ENCODE peak calls at places on chromosomes 4 and X, in four cellular contexts. Q is NB4, D is astrocyte of the cerebellum, G is H7. Y is an unnamed sample.

GRCh38 chr4:6372649-6373525 is 99.5 kb downstream of the PPP2R2C start:
- DNase-seq in D (no peak), G (peak), Q (peak), Y (peak)

GRCh38 chr4:124529131-124529530 is 183.4 kb downstream of the ANKRD50 start:
- DNase-seq in G (no peak), Q (no peak), D (no peak), Y (peak)

GRCh38 chr4:15575951-15576350 is 79.2 kb downstream of the FBXL5 start:
- DNase-seq in G (no peak), D (no peak), Q (no peak), Y (no peak)

GRCh38 chr4:112379306-112379705 is 82.1 kb downstream of the ALPK1 start:
- DNase-seq in D (no peak), G (peak), Q (no peak), Y (no peak)

GRCh38 chr4:154472870-154473269 is 18.7 kb downstream of the DCHS2 start:
- DNase-seq in D (no peak), Q (no peak), G (no peak), Y (no peak)

GRCh38 chr4:23567338-23567737 is 322.5 kb downstream of the PPARGC1A start:
- DNase-seq in G (no peak), D (no peak), Q (no peak), Y (no peak)

GRCh38 chr4:145734051-145734450 is 54.1 kb downstream of the C4orf51 start:
- DNase-seq in D (no peak), Q (no peak), G (no peak), Y (no peak)

GRCh38 chr4:3294401-3295241 is 1.8 kb downstream of the RGS12 start:
- DNase-seq in G (no peak), Q (no peak), D (no peak), Y (no peak)

GRCh38 chr4:150329338-150329737 is 251.1 kb downstream of the DCLK2 start:
- DNase-seq in D (no peak), G (no peak), Q (no peak), Y (no peak)

GRCh38 chr4:154491731-154492249 is at the start of gene DCHS2:
- DNase-seq in Q (no peak), D (no peak), G (peak), Y (no peak)

GRCh38 chr4:182105416-182105815 is 137.8 kb upstream of the TENM3 start:
- DNase-seq in G (no peak), Q (no peak), D (no peak), Y (no peak)

GRCh38 chr4:153274967-153275366 is 69.5 kb upstream of the MND1 start:
- DNase-seq in Q (no peak), D (no peak), G (no peak), Y (no peak)

GRCh38 chr4:54625391-54625790 is 32.4 kb upstream of the KIT start:
- DNase-seq in G (no peak), D (peak), Q (no peak), Y (peak)

GRCh38 chrX:54978448-54978847 is 15.5 kb downstream of the PFKFB1 start:
- DNase-seq in Q (no peak), D (no peak), G (no peak), Y (no peak)

GRCh38 chrX:10509397-10509796 is 111.0 kb downstream of the MID1 start:
- DNase-seq in D (no peak), G (peak), Q (peak), Y (no peak)

GRCh38 chrX:133482345-133483041 is 67.2 kb upstream of the GPC4 start:
- DNase-seq in Q (no peak), G (no peak), D (no peak), Y (peak)

GRCh38 chrX:36116222-36116621 is 196.7 kb downstream of the CFAP47 start:
- DNase-seq in G (no peak), D (no peak), Q (no peak), Y (no peak)

GRCh38 chr4:182504440-182504839 is 261.2 kb downstream of the TENM3 start:
- DNase-seq in D (peak), G (no peak), Q (no peak), Y (no peak)

GRCh38 chr4:676871-677235 is 2.5 kb downstream of the MYL5 start:
- DNase-seq in Q (no peak), D (no peak), G (no peak), Y (no peak)

GRCh38 chr4:147052361-147052760 is 106.7 kb upstream of the TTC29 start:
- DNase-seq in G (no peak), Q (no peak), D (no peak), Y (no peak)

GRCh38 chr4:7557447-7557846 is 122.7 kb upstream of the PSAPL1 start:
- DNase-seq in G (no peak), Q (no peak), D (peak), Y (peak)

GRCh38 chrX:19912-20571 is 261.1 kb upstream of the PLCXD1 start:
- DNase-seq in D (no peak), Q (peak), G (no peak), Y (peak)

GRCh38 chr4:54439831-54440243 is 210.7 kb downstream of the PDGFRA start:
- DNase-seq in G (peak), Q (peak), D (no peak), Y (peak)

GRCh38 chr4:78056265-78057129 is 626 bp upstream of the FRAS1 start:
- DNase-seq in D (peak), Q (peak), G (peak), Y (peak)

GRCh38 chrX:39516399-39516798 is 581.4 kb downstream of the BCOR start:
- DNase-seq in Q (no peak), D (no peak), G (peak), Y (no peak)

GRCh38 chrX:151724563-151725337 is 8.9 kb downstream of the FATE1 start:
- DNase-seq in G (no peak), Q (peak), D (no peak), Y (no peak)

GRCh38 chr4:123114915-123115756 is 192.7 kb upstream of the NUDT6 start:
- DNase-seq in Q (no peak), G (peak), D (no peak), Y (no peak)

GRCh38 chrX:151754042-151754419 is 19.5 kb downstream of the CNGA2 start:
- DNase-seq in Q (no peak), D (peak), G (no peak), Y (peak)

GRCh38 chrX:129877401-129877800 is 28.6 kb upstream of the UTP14A start:
- DNase-seq in G (no peak), Q (peak), D (peak), Y (no peak)

GRCh38 chr4:121696140-121696640 is 590 bp downstream of the ANXA5 start:
- DNase-seq in G (no peak), D (peak), Q (peak), Y (peak)

GRCh38 chrX:63761639-63762038 is 23.4 kb downstream of the ARHGEF9 start:
- DNase-seq in Q (no peak), G (no peak), D (no peak), Y (no peak)

GRCh38 chrX:48683411-48683982 is at the start of gene WAS:
- DNase-seq in D (no peak), Q (peak), G (peak), Y (no peak)

GRCh38 chr4:182643801-182644311 is 273.3 kb downstream of the DCTD start:
- DNase-seq in D (peak), G (no peak), Q (no peak), Y (peak)

GRCh38 chrX:103540145-103540544 is 20.9 kb upstream of the RAB40A start:
- DNase-seq in D (no peak), G (no peak), Q (no peak), Y (peak)

GRCh38 chr4:148447672-148448071 is 5.5 kb upstream of the NR3C2 start:
- DNase-seq in D (no peak), G (peak), Q (peak), Y (no peak)

DNA sequence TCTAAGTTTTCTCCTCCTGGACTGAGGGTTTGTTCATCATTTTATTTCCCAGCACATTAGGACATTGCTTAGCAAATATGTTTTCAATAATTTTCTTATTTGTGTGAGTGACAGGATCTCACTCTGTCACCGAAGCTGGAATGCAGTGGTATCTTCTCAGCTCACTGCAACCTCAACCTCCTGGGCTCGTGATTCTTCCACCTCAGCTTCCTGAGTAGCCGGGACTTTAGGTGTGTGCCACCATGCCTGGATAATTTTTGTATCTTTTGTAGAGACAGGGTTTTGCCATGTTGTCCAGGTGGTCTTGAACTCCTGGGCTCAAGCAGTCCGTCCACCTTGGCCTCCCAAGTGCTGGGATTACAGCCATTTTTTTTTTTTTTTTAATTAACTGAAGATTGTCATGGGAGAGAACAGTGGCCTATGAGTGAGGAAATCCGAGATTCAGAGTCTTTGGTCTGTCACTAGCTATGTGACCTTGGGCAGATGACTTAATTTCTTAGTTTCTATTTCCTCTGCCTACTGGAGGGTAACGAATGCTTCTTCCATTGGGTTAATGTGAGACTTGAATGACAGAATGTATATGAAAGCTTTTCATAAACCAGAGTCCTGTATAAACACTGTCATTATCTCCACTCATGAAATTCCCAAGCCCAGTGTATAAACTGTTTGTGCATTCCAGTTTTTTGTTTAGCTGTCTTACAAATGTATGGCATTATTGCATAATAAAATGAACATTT is 23.9 kb downstream of the MOB1B start:
- DNase-seq in G (no peak), D (no peak), Q (no peak), Y (no peak)
- H3K4me3 ChIP-seq in G (no peak), D (no peak), Q (no peak), Y (no peak)

GRCh38 chr4:1806596-1807257 is 13.6 kb downstream of the FGFR3 start:
- DNase-seq in D (no peak), G (no peak), Q (no peak), Y (no peak)

GRCh38 chr4:1804638-1805492 is 11.8 kb downstream of the FGFR3 start:
- DNase-seq in Q (no peak), G (no peak), D (no peak), Y (no peak)

GRCh38 chr4:1807258-1807777 is 14.2 kb downstream of the FGFR3 start:
- DNase-seq in G (no peak), Q (no peak), D (no peak), Y (no peak)

GRCh38 chr4:1806223-1806564 is 13.1 kb downstream of the FGFR3 start:
- DNase-seq in G (no peak), Q (no peak), D (no peak), Y (no peak)

GRCh38 chr4:1805493-1806222 is 12.6 kb downstream of the FGFR3 start:
- DNase-seq in G (no peak), D (no peak), Q (no peak), Y (no peak)
- H3K4me3 ChIP-seq in G (no peak), D (no peak), Q (no peak), Y (no peak)

GRCh38 chr4:5033266-5033945 is 14.1 kb upstream of the CYTL1 start:
- DNase-seq in G (no peak), Q (peak), D (no peak), Y (peak)
- H3K4me3 ChIP-seq in G (no peak), Q (peak), D (no peak), Y (no peak)

GRCh38 chrX:137549846-137550534 is 15.9 kb upstream of the ZIC3 start:
- DNase-seq in D (no peak), G (peak), Q (no peak), Y (no peak)
- H3K4me3 ChIP-seq in D (peak), G (peak), Q (no peak), Y (no peak)

GRCh38 chr4:169270810-169271691 is at the start of gene SH3RF1:
- DNase-seq in Q (peak), G (peak), D (no peak), Y (peak)
- H3K4me3 ChIP-seq in Q (peak), G (peak), D (peak), Y (peak)

GRCh38 chr4:139654516-139654915 is 11.1 kb upstream of the MGST2 start:
- DNase-seq in Q (no peak), D (no peak), G (no peak), Y (no peak)

GRCh38 chr4:139658185-139658584 is 7.4 kb upstream of the MGST2 start:
- DNase-seq in D (no peak), G (peak), Q (no peak), Y (no peak)

GRCh38 chr4:139655116-139655515 is 10.5 kb upstream of the MGST2 start:
- DNase-seq in Q (peak), G (no peak), D (no peak), Y (peak)

GRCh38 chr4:139658983-139659382 is 6.6 kb upstream of the MGST2 start:
- DNase-seq in Q (no peak), G (no peak), D (no peak), Y (no peak)

DNA sequence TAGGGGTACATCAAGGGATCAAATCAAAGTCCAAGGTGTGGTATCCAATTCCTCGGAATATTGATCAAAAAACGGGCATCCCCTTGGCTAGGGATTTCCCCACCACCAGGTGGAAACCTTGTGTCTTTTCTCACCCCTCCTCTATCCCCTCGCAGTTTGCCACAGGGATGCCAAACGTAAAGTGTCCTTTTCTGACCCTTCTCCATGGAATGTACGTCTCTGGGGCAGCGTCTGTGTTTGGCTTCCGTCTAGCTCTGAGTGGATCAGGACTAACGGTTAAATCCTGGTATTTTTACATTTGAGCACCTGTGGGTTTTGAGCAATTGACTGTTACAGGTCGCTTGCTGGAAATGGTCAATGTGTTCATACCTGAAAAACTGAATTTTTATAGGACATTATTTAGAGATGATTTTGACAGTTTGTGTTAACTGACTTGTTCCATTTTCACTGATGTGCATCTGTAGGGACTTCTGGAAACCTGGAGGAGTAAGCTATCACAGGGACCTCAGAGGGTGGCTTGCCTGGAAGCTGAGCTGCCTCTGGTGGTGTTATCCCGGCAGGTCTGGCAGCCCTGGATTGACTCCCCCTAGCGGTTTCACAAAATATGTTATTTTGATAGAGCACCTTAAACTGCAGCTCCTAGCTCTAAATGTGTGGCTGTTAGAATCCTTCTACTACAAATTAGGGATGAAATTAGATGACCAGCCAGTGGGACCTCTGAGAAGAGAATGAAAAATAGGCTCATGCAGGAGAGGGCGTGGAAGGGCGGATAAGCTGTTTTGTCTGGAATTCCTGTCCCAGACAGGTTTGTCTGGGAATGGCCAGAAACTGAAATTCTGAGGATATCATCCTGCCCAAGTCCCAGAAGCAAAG is 8.8 kb upstream of the MGST2 start:
- DNase-seq in D (no peak), Q (peak), G (peak), Y (peak)
- H3K4me3 ChIP-seq in D (no peak), Q (no peak), G (no peak), Y (no peak)

Y was measured in AG10803.